ENCODE peak calls at places on chromosomes 4 and X, in nine cellular contexts. One of them, this sample, is unnamed.

GRCh38 chr4:17758459-17758858 is 23.0 kb downstream of the FAM184B start:
- DNase-seq in hippocampal formation: no peak
- DNase-seq in right cardiac atrium: no peak
- DNase-seq in stimulated activated naive B cell treated with anti-CD40 and anti-IgM and Interleukin-4, amounts not matched to agents 10 μg/mL and 1 μg/mL and 100 μg/mL, for 72 hours: no peak
- DNase-seq in memory B cell: no peak
- DNase-seq in caudate nucleus: no peak
- DNase-seq in cardiac fibroblast: no peak
- DNase-seq in GM13976: no peak
- DNase-seq in activated T-helper 1 cell treated with anti-CD3 and anti-CD28 coated beads, Interleukin-12 subunit alpha, Interleukin-12 subunit beta, Interleukin-2, Interleukin-4 antibody, amounts not matched to agents 30 ng/mL and 10 ng/mL and 1 ng/mL, durations not matched to agents 14 hours and 24 hours and 36 hours: no peak
- DNase-seq in this sample: no peak

GRCh38 chr4:20273793-20274192 is 22.1 kb downstream of the SLIT2 start:
- DNase-seq in hippocampal formation: no peak
- DNase-seq in right cardiac atrium: no peak
- DNase-seq in stimulated activated naive B cell treated with anti-CD40 and anti-IgM and Interleukin-4, amounts not matched to agents 10 μg/mL and 1 μg/mL and 100 μg/mL, for 72 hours: no peak
- DNase-seq in memory B cell: no peak
- DNase-seq in caudate nucleus: no peak
- DNase-seq in cardiac fibroblast: no peak
- DNase-seq in GM13976: no peak
- DNase-seq in activated T-helper 1 cell treated with anti-CD3 and anti-CD28 coated beads, Interleukin-12 subunit alpha, Interleukin-12 subunit beta, Interleukin-2, Interleukin-4 antibody, amounts not matched to agents 30 ng/mL and 10 ng/mL and 1 ng/mL, durations not matched to agents 14 hours and 24 hours and 36 hours: no peak
- DNase-seq in this sample: no peak

GRCh38 chr4:41939016-41939623 is 3.9 kb downstream of the TMEM33 start:
- DNase-seq in hippocampal formation: no peak
- DNase-seq in right cardiac atrium: no peak
- DNase-seq in stimulated activated naive B cell treated with anti-CD40 and anti-IgM and Interleukin-4, amounts not matched to agents 10 μg/mL and 1 μg/mL and 100 μg/mL, for 72 hours: no peak
- DNase-seq in memory B cell: no peak
- DNase-seq in caudate nucleus: no peak
- DNase-seq in cardiac fibroblast: peak; percentile 23
- DNase-seq in GM13976: no peak
- DNase-seq in activated T-helper 1 cell treated with anti-CD3 and anti-CD28 coated beads, Interleukin-12 subunit alpha, Interleukin-12 subunit beta, Interleukin-2, Interleukin-4 antibody, amounts not matched to agents 30 ng/mL and 10 ng/mL and 1 ng/mL, durations not matched to agents 14 hours and 24 hours and 36 hours: no peak
- DNase-seq in this sample: no peak

GRCh38 chrX:107675823-107676555 is 47.7 kb downstream of the PRPS1 start:
- DNase-seq in hippocampal formation: peak; percentile 20
- DNase-seq in right cardiac atrium: peak; percentile 69
- DNase-seq in stimulated activated naive B cell treated with anti-CD40 and anti-IgM and Interleukin-4, amounts not matched to agents 10 μg/mL and 1 μg/mL and 100 μg/mL, for 72 hours: no peak
- DNase-seq in memory B cell: no peak
- DNase-seq in caudate nucleus: peak; percentile 2
- DNase-seq in cardiac fibroblast: peak; percentile 79
- DNase-seq in GM13976: no peak
- DNase-seq in activated T-helper 1 cell treated with anti-CD3 and anti-CD28 coated beads, Interleukin-12 subunit alpha, Interleukin-12 subunit beta, Interleukin-2, Interleukin-4 antibody, amounts not matched to agents 30 ng/mL and 10 ng/mL and 1 ng/mL, durations not matched to agents 14 hours and 24 hours and 36 hours: peak; percentile 0
- DNase-seq in this sample: no peak

GRCh38 chrX:143634373-143634685 is 1.6 kb downstream of the SLITRK4 start:
- DNase-seq in hippocampal formation: no peak
- DNase-seq in right cardiac atrium: peak; percentile 38
- DNase-seq in stimulated activated naive B cell treated with anti-CD40 and anti-IgM and Interleukin-4, amounts not matched to agents 10 μg/mL and 1 μg/mL and 100 μg/mL, for 72 hours: no peak
- DNase-seq in memory B cell: no peak
- DNase-seq in caudate nucleus: peak; percentile 30
- DNase-seq in cardiac fibroblast: no peak
- DNase-seq in GM13976: peak; percentile 7
- DNase-seq in activated T-helper 1 cell treated with anti-CD3 and anti-CD28 coated beads, Interleukin-12 subunit alpha, Interleukin-12 subunit beta, Interleukin-2, Interleukin-4 antibody, amounts not matched to agents 30 ng/mL and 10 ng/mL and 1 ng/mL, durations not matched to agents 14 hours and 24 hours and 36 hours: no peak
- DNase-seq in this sample: no peak

GRCh38 chr4:140344111-140344510 is 29.3 kb upstream of the SCOC start:
- DNase-seq in hippocampal formation: no peak
- DNase-seq in right cardiac atrium: no peak
- DNase-seq in stimulated activated naive B cell treated with anti-CD40 and anti-IgM and Interleukin-4, amounts not matched to agents 10 μg/mL and 1 μg/mL and 100 μg/mL, for 72 hours: no peak
- DNase-seq in memory B cell: no peak
- DNase-seq in caudate nucleus: no peak
- DNase-seq in cardiac fibroblast: no peak
- DNase-seq in GM13976: no peak
- DNase-seq in activated T-helper 1 cell treated with anti-CD3 and anti-CD28 coated beads, Interleukin-12 subunit alpha, Interleukin-12 subunit beta, Interleukin-2, Interleukin-4 antibody, amounts not matched to agents 30 ng/mL and 10 ng/mL and 1 ng/mL, durations not matched to agents 14 hours and 24 hours and 36 hours: no peak
- DNase-seq in this sample: no peak

GRCh38 chr4:2932561-2932950 is 30.6 kb downstream of the NOP14 start:
- DNase-seq in hippocampal formation: no peak
- DNase-seq in right cardiac atrium: no peak
- DNase-seq in stimulated activated naive B cell treated with anti-CD40 and anti-IgM and Interleukin-4, amounts not matched to agents 10 μg/mL and 1 μg/mL and 100 μg/mL, for 72 hours: no peak
- DNase-seq in memory B cell: peak; percentile 35
- DNase-seq in caudate nucleus: no peak
- DNase-seq in cardiac fibroblast: no peak
- DNase-seq in GM13976: no peak
- DNase-seq in activated T-helper 1 cell treated with anti-CD3 and anti-CD28 coated beads, Interleukin-12 subunit alpha, Interleukin-12 subunit beta, Interleukin-2, Interleukin-4 antibody, amounts not matched to agents 30 ng/mL and 10 ng/mL and 1 ng/mL, durations not matched to agents 14 hours and 24 hours and 36 hours: no peak
- DNase-seq in this sample: no peak

GRCh38 chrX:71616672-71617529 is 1.4 kb downstream of the CXCR3 start:
- DNase-seq in hippocampal formation: no peak
- DNase-seq in right cardiac atrium: peak; percentile 47
- DNase-seq in stimulated activated naive B cell treated with anti-CD40 and anti-IgM and Interleukin-4, amounts not matched to agents 10 μg/mL and 1 μg/mL and 100 μg/mL, for 72 hours: no peak
- DNase-seq in memory B cell: no peak
- DNase-seq in caudate nucleus: no peak
- DNase-seq in cardiac fibroblast: no peak
- DNase-seq in GM13976: peak; percentile 33
- DNase-seq in activated T-helper 1 cell treated with anti-CD3 and anti-CD28 coated beads, Interleukin-12 subunit alpha, Interleukin-12 subunit beta, Interleukin-2, Interleukin-4 antibody, amounts not matched to agents 30 ng/mL and 10 ng/mL and 1 ng/mL, durations not matched to agents 14 hours and 24 hours and 36 hours: no peak
- DNase-seq in this sample: no peak

GRCh38 chrX:20545538-20545937 is 278.8 kb upstream of the RPS6KA3 start:
- DNase-seq in hippocampal formation: no peak
- DNase-seq in right cardiac atrium: no peak
- DNase-seq in stimulated activated naive B cell treated with anti-CD40 and anti-IgM and Interleukin-4, amounts not matched to agents 10 μg/mL and 1 μg/mL and 100 μg/mL, for 72 hours: no peak
- DNase-seq in memory B cell: no peak
- DNase-seq in caudate nucleus: no peak
- DNase-seq in cardiac fibroblast: peak; percentile 31
- DNase-seq in GM13976: no peak
- DNase-seq in activated T-helper 1 cell treated with anti-CD3 and anti-CD28 coated beads, Interleukin-12 subunit alpha, Interleukin-12 subunit beta, Interleukin-2, Interleukin-4 antibody, amounts not matched to agents 30 ng/mL and 10 ng/mL and 1 ng/mL, durations not matched to agents 14 hours and 24 hours and 36 hours: no peak
- DNase-seq in this sample: no peak

GRCh38 chrX:42028113-42028512 is 104.8 kb upstream of the CASK start:
- DNase-seq in hippocampal formation: no peak
- DNase-seq in right cardiac atrium: no peak
- DNase-seq in stimulated activated naive B cell treated with anti-CD40 and anti-IgM and Interleukin-4, amounts not matched to agents 10 μg/mL and 1 μg/mL and 100 μg/mL, for 72 hours: no peak
- DNase-seq in memory B cell: no peak
- DNase-seq in caudate nucleus: no peak
- DNase-seq in cardiac fibroblast: no peak
- DNase-seq in GM13976: no peak
- DNase-seq in activated T-helper 1 cell treated with anti-CD3 and anti-CD28 coated beads, Interleukin-12 subunit alpha, Interleukin-12 subunit beta, Interleukin-2, Interleukin-4 antibody, amounts not matched to agents 30 ng/mL and 10 ng/mL and 1 ng/mL, durations not matched to agents 14 hours and 24 hours and 36 hours: no peak
- DNase-seq in this sample: no peak

This sample was measured in substantia nigra.